ENCODE peak calls at places on chromosomes 4 and X, in eight cellular contexts. H, L, W, R, E, B, N and Y are unnamed samples. For H3K36me3, the result is how much of the 10 kb centered on the place peaks cover.

GRCh38 chrX:140764401-140764919 is 54.9 kb downstream of the LINC00632 start:
- DNase-seq in H (no peak), L (peak), W (no peak), R (no peak), E (peak), B (peak), N (no peak), Y (peak)

GRCh38 chrX:154409222-154409871 is at the start of gene DNASE1L1:
- DNase-seq in H (peak), L (no peak), W (peak), R (peak), E (peak), B (peak), N (peak), Y (peak)

GRCh38 chr4:5206391-5206790 is 155.1 kb downstream of the STK32B start:
- DNase-seq in H (no peak), L (no peak), W (no peak), R (no peak), E (no peak), B (peak), N (no peak), Y (no peak)

GRCh38 chr4:104490770-104491395 is 3.8 kb downstream of the CXXC4 start:
- DNase-seq in H (peak), L (peak), W (peak), R (peak), E (peak), B (peak), N (peak), Y (peak)

GRCh38 chr4:43089730-43090129 is 197.2 kb downstream of the GRXCR1 start:
- DNase-seq in H (no peak), L (no peak), W (no peak), R (no peak), E (no peak), B (no peak), N (no peak), Y (no peak)

GRCh38 chrX:1596676-1597344 is 5.4 kb downstream of the AKAP17A start:
- DNase-seq in H (no peak), L (no peak), W (peak), R (no peak), E (no peak), B (no peak), N (no peak), Y (no peak)

GRCh38 chr4:52869196-52869595 is 7.1 kb downstream of the RASL11B start:
- DNase-seq in H (no peak), L (peak), W (peak), R (peak), E (peak), B (peak), N (no peak), Y (no peak)

GRCh38 chr4:60865238-60865637 is 334.9 kb upstream of the ADGRL3 start:
- DNase-seq in H (no peak), L (peak), W (no peak), R (peak), E (no peak), B (peak), N (no peak), Y (no peak)

GRCh38 chr4:2792711-2793577 is at the start of gene SH3BP2:
- DNase-seq in H (no peak), L (peak), W (peak), R (peak), E (peak), B (peak), N (peak), Y (peak)

GRCh38 chr4:25837107-25837506 is 25.7 kb downstream of the SEL1L3 start:
- DNase-seq in H (no peak), L (no peak), W (no peak), R (no peak), E (no peak), B (no peak), N (no peak), Y (no peak)

GRCh38 chrX:46686003-46686645 is 72.8 kb downstream of the SLC9A7 start:
- DNase-seq in H (peak), L (peak), W (no peak), R (peak), E (no peak), B (peak), N (peak), Y (peak)

GRCh38 chrX:1170243-1170642 is 42.2 kb downstream of the CRLF2 start:
- DNase-seq in H (no peak), L (no peak), W (no peak), R (no peak), E (no peak), B (no peak), N (no peak), Y (no peak)

GRCh38 chr4:54614094-54614493 is 43.7 kb upstream of the KIT start:
- DNase-seq in H (no peak), L (no peak), W (no peak), R (no peak), E (no peak), B (no peak), N (no peak), Y (no peak)

GRCh38 chrX:37627602-37628001 is 56.1 kb downstream of the LANCL3 start:
- DNase-seq in H (no peak), L (no peak), W (no peak), R (peak), E (no peak), B (no peak), N (no peak), Y (no peak)

GRCh38 chr4:71564775-71565174 is 219.1 kb downstream of the GC start:
- DNase-seq in H (no peak), L (no peak), W (no peak), R (no peak), E (no peak), B (peak), N (no peak), Y (no peak)

GRCh38 chr4:2794707-2795557 is 2.0 kb downstream of the SH3BP2 start:
- DNase-seq in H (no peak), L (no peak), W (peak), R (peak), E (peak), B (peak), N (no peak), Y (peak)

GRCh38 chr4:72326692-72327632 is 242.1 kb downstream of the ADAMTS3 start:
- DNase-seq in H (no peak), L (peak), W (no peak), R (no peak), E (no peak), B (peak), N (no peak), Y (peak)

GRCh38 chr4:133711817-133712216 is 489.8 kb downstream of the PABPC4L start:
- DNase-seq in H (no peak), L (no peak), W (no peak), R (no peak), E (no peak), B (peak), N (no peak), Y (no peak)

GRCh38 chrX:19566359-19567141 is 51.2 kb upstream of the MAP3K15 start:
- DNase-seq in H (no peak), L (peak), W (no peak), R (peak), E (no peak), B (peak), N (no peak), Y (peak)

GRCh38 chrX:10567136-10567535 is 53.2 kb downstream of the MID1 start:
- DNase-seq in H (no peak), L (no peak), W (no peak), R (no peak), E (no peak), B (no peak), N (no peak), Y (no peak)

GRCh38 chr4:48138936-48139335 is 4.9 kb upstream of the TXK start:
- DNase-seq in H (no peak), L (no peak), W (no peak), R (peak), E (no peak), B (no peak), N (no peak), Y (no peak)

GRCh38 chr4:109816082-109816442 is 500 bp downstream of the GAR1 start:
- DNase-seq in H (no peak), L (no peak), W (peak), R (peak), E (no peak), B (no peak), N (no peak), Y (no peak)

GRCh38 chrX:373641-374471 is 12.9 kb downstream of the PPP2R3B start:
- DNase-seq in H (peak), L (no peak), W (no peak), R (no peak), E (no peak), B (peak), N (peak), Y (peak)

GRCh38 chrX:2485460-2485753 is 15.4 kb downstream of the DHRSX start:
- DNase-seq in H (no peak), L (no peak), W (no peak), R (no peak), E (no peak), B (peak), N (no peak), Y (no peak)

GRCh38 chrX:28158019-28158777 is 176.9 kb upstream of the DCAF8L1 start:
- DNase-seq in H (no peak), L (no peak), W (no peak), R (no peak), E (no peak), B (no peak), N (no peak), Y (no peak)

GRCh38 chr4:51840791-51841190 is 2.2 kb upstream of the DCUN1D4 start:
- DNase-seq in H (no peak), L (no peak), W (no peak), R (no peak), E (no peak), B (no peak), N (no peak), Y (no peak)

GRCh38 chr4:155578726-155579385 is 87.8 kb upstream of the GUCY1A1 start:
- DNase-seq in H (no peak), L (no peak), W (no peak), R (peak), E (no peak), B (peak), N (no peak), Y (peak)

GRCh38 chr4:109574443-109574850 is 14.4 kb downstream of the MCUB start:
- DNase-seq in H (no peak), L (no peak), W (no peak), R (peak), E (no peak), B (peak), N (no peak), Y (peak)

GRCh38 chr4:124097447-124097846 is 615.1 kb downstream of the ANKRD50 start:
- DNase-seq in H (no peak), L (no peak), W (no peak), R (no peak), E (no peak), B (no peak), N (no peak), Y (peak)

GRCh38 chr4:109294468-109295020 is 7.9 kb downstream of the COL25A1 start:
- DNase-seq in H (no peak), L (no peak), W (no peak), R (no peak), E (no peak), B (no peak), N (no peak), Y (no peak)

GRCh38 chrX:153867139-153867538 is 18.8 kb downstream of the L1CAM start:
- DNase-seq in H (no peak), L (no peak), W (no peak), R (no peak), E (no peak), B (no peak), N (no peak), Y (no peak)

GRCh38 chr4:186651624-186652023 is 72.0 kb downstream of the FAT1 start:
- DNase-seq in H (peak), L (no peak), W (no peak), R (peak), E (peak), B (peak), N (no peak), Y (peak)
- H3K4me3 ChIP-seq in H (peak), L (no peak), W (no peak), R (no peak), E (peak), B (no peak), N (no peak), Y (no peak)

DNA sequence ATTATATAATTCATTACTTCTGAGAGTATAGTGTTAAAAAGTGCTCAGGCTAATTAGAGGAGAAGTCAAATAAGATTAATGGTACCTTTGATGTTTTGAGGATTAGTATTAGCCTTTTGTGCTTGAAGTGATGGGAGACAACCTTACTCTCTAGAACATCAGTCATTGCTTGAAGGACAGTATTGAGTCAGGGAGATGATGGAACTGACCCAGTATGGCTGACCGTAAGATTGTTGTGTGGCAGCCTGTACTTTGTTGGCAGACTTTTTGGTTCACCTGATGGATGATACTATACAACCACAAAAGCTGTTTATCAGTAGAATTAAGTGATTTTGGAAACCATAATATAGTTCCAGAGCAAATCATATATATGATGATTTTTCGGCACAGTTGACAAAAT is 9.9 kb downstream of the OGT start:
- DNase-seq in H (no peak), L (no peak), W (no peak), R (no peak), E (no peak), B (no peak), N (no peak), Y (no peak)
- H3K36me3 ChIP-seq in H (under half), L (under half), W (under half), R (under half), E (half or more), B (under half), N (under half), Y (under half)

DNA sequence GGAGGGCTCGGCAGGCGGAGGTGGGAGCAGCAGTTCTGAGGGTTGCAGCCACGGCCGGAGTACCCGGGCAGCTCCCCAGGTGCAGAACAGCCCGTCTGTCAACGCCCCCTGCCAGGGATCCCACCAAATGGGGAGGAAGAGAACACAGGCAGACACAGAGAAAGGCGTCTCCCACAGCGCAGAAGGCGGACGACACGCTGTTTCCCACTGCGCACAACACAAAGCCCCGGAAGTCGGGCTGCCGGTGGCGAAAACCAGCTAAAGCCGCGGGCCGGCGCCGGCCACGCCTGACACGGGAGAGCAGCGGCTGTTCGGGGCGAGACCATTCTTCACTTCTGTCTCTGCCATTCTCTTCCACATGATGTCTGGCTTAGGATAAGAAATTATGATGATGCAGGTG is 31.6 kb downstream of the CTBP1 start:
- DNase-seq in H (no peak), L (no peak), W (no peak), R (no peak), E (no peak), B (no peak), N (no peak), Y (no peak)
- H3K4me3 ChIP-seq in H (no peak), L (no peak), W (no peak), R (no peak), E (no peak), B (no peak), N (no peak), Y (no peak)

DNA sequence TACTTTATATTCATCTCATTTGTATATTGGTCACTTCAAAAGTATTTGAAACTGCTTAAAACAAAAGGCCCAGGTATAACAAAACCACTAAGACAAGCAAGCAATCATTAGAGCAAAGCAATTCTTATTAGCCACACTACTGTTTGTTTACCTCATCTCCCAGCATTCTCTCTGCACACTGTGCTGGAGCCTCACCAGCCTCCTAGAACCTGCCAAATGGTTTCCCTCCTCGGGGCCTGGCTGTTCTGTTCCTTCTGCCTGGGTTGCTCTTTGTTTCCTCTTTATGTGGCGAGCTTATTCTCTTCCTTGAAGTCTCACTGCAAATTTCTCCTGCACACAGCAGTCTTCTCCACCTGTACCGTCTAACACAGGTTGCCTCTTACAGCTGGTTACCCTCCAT is 67.5 kb upstream of the MND1 start:
- DNase-seq in H (peak), L (no peak), W (no peak), R (no peak), E (no peak), B (no peak), N (no peak), Y (no peak)
- H3K36me3 ChIP-seq in H (under half), L (under half), W (under half), R (under half), E (under half), B (under half), N (under half), Y (under half)

GRCh38 chr4:185036019-185036418 is 17.7 kb downstream of the HELT start:
- DNase-seq in H (no peak), L (no peak), W (no peak), R (no peak), E (no peak), B (no peak), N (no peak), Y (no peak)

GRCh38 chr4:185040523-185040922 is 22.2 kb downstream of the HELT start:
- DNase-seq in H (no peak), L (no peak), W (no peak), R (no peak), E (no peak), B (no peak), N (no peak), Y (no peak)

GRCh38 chr4:185036842-185037241 is 18.6 kb downstream of the HELT start:
- DNase-seq in H (no peak), L (no peak), W (no peak), R (no peak), E (no peak), B (no peak), N (no peak), Y (no peak)

GRCh38 chr4:185035284-185035683 is 17.0 kb downstream of the HELT start:
- DNase-seq in H (no peak), L (no peak), W (no peak), R (no peak), E (no peak), B (no peak), N (no peak), Y (no peak)

GRCh38 chr4:185039508-185040273 is 21.4 kb downstream of the HELT start:
- DNase-seq in H (peak), L (peak), W (no peak), R (peak), E (no peak), B (peak), N (no peak), Y (peak)
- H3K4me3 ChIP-seq in H (no peak), L (peak), W (no peak), R (no peak), E (no peak), B (no peak), N (no peak), Y (no peak)